ENCODE peak calls at places on chromosomes 6 and 20, in six cellular contexts. One of them, this sample, is unnamed.

GRCh38 chr20:4571759-4572531 is 149.8 kb upstream of the PRND start:
- DNase-seq in neuronal stem cell: no peak
- DNase-seq in trophoblast cell: no peak
- DNase-seq in mesenchymal stem cell: no peak
- DNase-seq in H1: no peak
- DNase-seq in IMR-90: peak
- DNase-seq in this sample: no peak

GRCh38 chr6:157879873-157880254 is 56.8 kb downstream of the SNX9 start:
- DNase-seq in mesenchymal stem cell: no peak
- DNase-seq in IMR-90: no peak
- DNase-seq in neuronal stem cell: no peak
- DNase-seq in trophoblast cell: no peak
- DNase-seq in H1: no peak
- DNase-seq in this sample: no peak

GRCh38 chr6:14622135-14622534 is 504.6 kb downstream of the CD83 start:
- DNase-seq in neuronal stem cell: no peak
- DNase-seq in trophoblast cell: no peak
- DNase-seq in H1: no peak
- DNase-seq in IMR-90: no peak
- DNase-seq in mesenchymal stem cell: no peak
- DNase-seq in this sample: no peak

GRCh38 chr6:163554663-163555062 is 140.1 kb downstream of the QKI start:
- DNase-seq in mesenchymal stem cell: peak
- DNase-seq in IMR-90: peak
- DNase-seq in H1: peak
- DNase-seq in neuronal stem cell: no peak
- DNase-seq in trophoblast cell: peak
- DNase-seq in this sample: peak

GRCh38 chr6:157877149-157877548 is 54.1 kb downstream of the SNX9 start:
- DNase-seq in IMR-90: no peak
- DNase-seq in trophoblast cell: no peak
- DNase-seq in mesenchymal stem cell: no peak
- DNase-seq in neuronal stem cell: no peak
- DNase-seq in H1: no peak
- DNase-seq in this sample: no peak

GRCh38 chr20:36086767-36087166 is 67.8 kb upstream of the EPB41L1 start:
- DNase-seq in H1: no peak
- DNase-seq in trophoblast cell: no peak
- DNase-seq in IMR-90: no peak
- DNase-seq in neuronal stem cell: no peak
- DNase-seq in mesenchymal stem cell: no peak
- DNase-seq in this sample: no peak

GRCh38 chr6:3939559-3939958 is 90.4 kb downstream of the FAM50B start:
- DNase-seq in trophoblast cell: no peak
- DNase-seq in mesenchymal stem cell: no peak
- DNase-seq in neuronal stem cell: no peak
- DNase-seq in H1: no peak
- DNase-seq in IMR-90: no peak
- DNase-seq in this sample: no peak

GRCh38 chr6:12436224-12436623 is 146.1 kb downstream of the EDN1 start:
- DNase-seq in neuronal stem cell: no peak
- DNase-seq in IMR-90: no peak
- DNase-seq in trophoblast cell: no peak
- DNase-seq in H1: no peak
- DNase-seq in mesenchymal stem cell: no peak
- DNase-seq in this sample: no peak

GRCh38 chr20:32483351-32484220 is 101.5 kb downstream of the NOL4L start:
- DNase-seq in neuronal stem cell: peak
- DNase-seq in H1: peak
- DNase-seq in trophoblast cell: peak
- DNase-seq in mesenchymal stem cell: peak
- DNase-seq in IMR-90: peak
- DNase-seq in this sample: peak

GRCh38 chr20:878511-879307 is 37.4 kb downstream of the ANGPT4 start:
- DNase-seq in mesenchymal stem cell: peak
- DNase-seq in H1: peak
- DNase-seq in trophoblast cell: peak
- DNase-seq in IMR-90: peak
- DNase-seq in neuronal stem cell: peak
- DNase-seq in this sample: no peak

GRCh38 chr6:139764498-139764986 is 390.1 kb upstream of the CITED2 start:
- DNase-seq in mesenchymal stem cell: peak
- DNase-seq in trophoblast cell: peak
- DNase-seq in H1: no peak
- DNase-seq in IMR-90: peak
- DNase-seq in neuronal stem cell: no peak
- DNase-seq in this sample: no peak

GRCh38 chr6:159908940-159909339 is 18.2 kb downstream of the MAS1 start:
- DNase-seq in IMR-90: no peak
- DNase-seq in H1: no peak
- DNase-seq in neuronal stem cell: no peak
- DNase-seq in trophoblast cell: no peak
- DNase-seq in mesenchymal stem cell: no peak
- DNase-seq in this sample: no peak

GRCh38 chr20:43744121-43744520 is 17.3 kb upstream of the GTSF1L start:
- DNase-seq in trophoblast cell: no peak
- DNase-seq in IMR-90: peak
- DNase-seq in mesenchymal stem cell: no peak
- DNase-seq in neuronal stem cell: no peak
- DNase-seq in H1: no peak
- DNase-seq in this sample: no peak

GRCh38 chr20:52484438-52484837 is 292.9 kb upstream of the ZFP64 start:
- DNase-seq in neuronal stem cell: no peak
- DNase-seq in mesenchymal stem cell: peak
- DNase-seq in trophoblast cell: no peak
- DNase-seq in H1: no peak
- DNase-seq in IMR-90: peak
- DNase-seq in this sample: no peak

DNA sequence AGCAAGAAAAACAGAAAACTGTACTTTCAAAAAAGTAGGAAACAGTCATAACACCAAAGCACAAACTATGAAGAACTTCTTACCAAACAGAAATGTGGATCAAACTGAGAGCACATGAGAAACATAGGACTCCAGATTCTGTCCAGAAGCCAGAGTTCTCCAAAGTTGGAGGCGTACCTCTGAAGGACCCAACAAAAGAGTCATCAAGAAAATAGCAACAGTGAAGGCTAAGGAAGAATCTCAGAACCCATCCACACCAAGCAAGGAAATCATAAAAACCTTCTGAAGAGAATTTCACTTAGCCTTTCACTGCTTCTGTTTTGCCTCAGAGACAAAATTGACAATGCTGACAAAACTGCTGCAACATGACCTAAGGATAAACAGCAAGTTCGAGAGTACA is 29.4 kb downstream of the HBS1L start:
- DNase-seq in IMR-90: no peak
- DNase-seq in neuronal stem cell: no peak
- DNase-seq in trophoblast cell: no peak
- DNase-seq in H1: no peak
- DNase-seq in mesenchymal stem cell: no peak
- DNase-seq in this sample: no peak
- H4K91ac ChIP-seq in IMR-90: no peak
- H4K91ac ChIP-seq in neuronal stem cell: no peak
- H4K91ac ChIP-seq in trophoblast cell: no peak
- H4K91ac ChIP-seq in H1: no peak
- H4K91ac ChIP-seq in mesenchymal stem cell: no peak
- H4K91ac ChIP-seq in this sample: no peak

DNA sequence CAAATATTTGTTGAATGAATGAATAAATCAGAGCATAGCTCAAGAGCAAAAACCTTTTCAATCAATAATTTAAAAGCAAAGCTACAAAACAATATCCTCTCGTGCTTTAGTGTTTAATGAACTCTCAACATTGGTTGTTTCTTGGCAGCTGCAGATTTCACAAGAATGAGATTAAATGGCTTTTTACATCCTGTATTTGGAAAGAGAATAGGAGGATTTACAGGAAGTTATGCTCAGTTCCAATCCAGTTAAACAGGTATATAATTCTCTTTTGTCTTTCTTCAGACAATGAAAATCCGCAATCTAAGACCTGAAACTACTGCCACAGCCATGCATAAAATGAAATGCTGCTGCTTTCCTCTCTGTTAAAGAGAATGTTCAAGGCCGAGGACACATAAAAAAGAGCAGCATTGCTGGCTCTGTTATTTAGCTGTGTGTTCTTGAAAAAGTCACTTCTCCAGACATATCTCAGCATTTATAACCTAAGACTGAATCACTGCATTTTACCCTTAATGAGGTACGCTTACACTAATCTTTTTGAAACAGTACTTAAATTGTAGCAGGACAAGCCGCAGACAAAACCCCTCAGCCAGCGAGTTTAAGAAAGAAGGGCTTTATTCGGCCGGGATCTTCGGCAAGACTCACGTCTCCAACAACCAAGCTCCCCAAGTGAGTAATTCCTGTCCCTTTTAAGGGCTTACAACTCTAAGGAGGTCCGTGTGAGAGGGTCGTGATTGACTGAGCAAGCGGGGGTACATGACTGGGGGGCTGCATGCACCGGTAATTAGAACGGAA is 3.6 kb downstream of the C6orf52 start:
- DNase-seq in neuronal stem cell: no peak
- DNase-seq in trophoblast cell: no peak
- DNase-seq in mesenchymal stem cell: no peak
- DNase-seq in H1: no peak
- DNase-seq in IMR-90: no peak
- DNase-seq in this sample: no peak
- H4K91ac ChIP-seq in neuronal stem cell: no peak
- H4K91ac ChIP-seq in trophoblast cell: no peak
- H4K91ac ChIP-seq in mesenchymal stem cell: no peak
- H4K91ac ChIP-seq in H1: no peak
- H4K91ac ChIP-seq in IMR-90: no peak
- H4K91ac ChIP-seq in this sample: no peak

DNA sequence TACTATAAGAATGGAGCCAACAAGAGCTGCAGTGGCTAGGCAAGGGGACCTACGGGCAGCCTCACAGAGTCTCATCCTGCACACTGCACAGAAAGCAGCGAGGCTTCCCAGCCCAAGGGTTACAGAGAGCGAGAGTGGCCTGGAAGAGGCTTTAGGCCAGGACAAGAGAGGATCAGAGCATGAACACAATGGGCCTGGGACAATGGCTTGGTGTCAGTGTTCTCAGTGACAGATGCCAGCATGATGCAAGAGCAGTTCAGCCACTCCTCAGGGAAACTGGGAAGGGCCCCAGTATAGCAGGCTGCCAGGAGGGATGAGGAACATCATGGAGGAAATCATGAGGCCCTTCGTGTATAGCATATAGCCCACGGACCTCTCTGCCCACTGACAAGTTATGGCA is 108.0 kb downstream of the NUS1 start:
- DNase-seq in neuronal stem cell: peak
- DNase-seq in IMR-90: no peak
- DNase-seq in trophoblast cell: no peak
- DNase-seq in mesenchymal stem cell: no peak
- DNase-seq in H1: no peak
- DNase-seq in this sample: no peak
- H4K91ac ChIP-seq in neuronal stem cell: no peak
- H4K91ac ChIP-seq in IMR-90: no peak
- H4K91ac ChIP-seq in trophoblast cell: no peak
- H4K91ac ChIP-seq in mesenchymal stem cell: no peak
- H4K91ac ChIP-seq in H1: no peak
- H4K91ac ChIP-seq in this sample: no peak

GRCh38 chr6:11282875-11283274 is 50.4 kb upstream of the NEDD9 start:
- DNase-seq in neuronal stem cell: no peak
- DNase-seq in trophoblast cell: no peak
- DNase-seq in mesenchymal stem cell: no peak
- DNase-seq in H1: no peak
- DNase-seq in IMR-90: no peak
- DNase-seq in this sample: no peak
- H4K91ac ChIP-seq in neuronal stem cell: no peak
- H4K91ac ChIP-seq in trophoblast cell: no peak
- H4K91ac ChIP-seq in mesenchymal stem cell: no peak
- H4K91ac ChIP-seq in H1: no peak
- H4K91ac ChIP-seq in IMR-90: no peak
- H4K91ac ChIP-seq in this sample: no peak

GRCh38 chr20:62459488-62459887 is 16.3 kb downstream of the GATA5 start:
- DNase-seq in H1: no peak
- DNase-seq in IMR-90: no peak
- DNase-seq in neuronal stem cell: no peak
- DNase-seq in mesenchymal stem cell: no peak
- DNase-seq in trophoblast cell: no peak
- DNase-seq in this sample: no peak

GRCh38 chr20:62457831-62458230 is 18.0 kb downstream of the GATA5 start:
- DNase-seq in IMR-90: no peak
- DNase-seq in trophoblast cell: no peak
- DNase-seq in H1: no peak
- DNase-seq in mesenchymal stem cell: no peak
- DNase-seq in neuronal stem cell: no peak
- DNase-seq in this sample: no peak

GRCh38 chr20:62457098-62457497 is 18.7 kb downstream of the GATA5 start:
- DNase-seq in neuronal stem cell: no peak
- DNase-seq in IMR-90: no peak
- DNase-seq in H1: no peak
- DNase-seq in trophoblast cell: no peak
- DNase-seq in mesenchymal stem cell: no peak
- DNase-seq in this sample: no peak

GRCh38 chr20:62461157-62461556 is 14.6 kb downstream of the GATA5 start:
- DNase-seq in trophoblast cell: no peak
- DNase-seq in IMR-90: no peak
- DNase-seq in neuronal stem cell: no peak
- DNase-seq in mesenchymal stem cell: no peak
- DNase-seq in H1: no peak
- DNase-seq in this sample: no peak

GRCh38 chr20:62458256-62459251 is 17.2 kb downstream of the GATA5 start:
- DNase-seq in mesenchymal stem cell: no peak
- DNase-seq in trophoblast cell: no peak
- DNase-seq in IMR-90: no peak
- DNase-seq in neuronal stem cell: no peak
- DNase-seq in H1: no peak
- DNase-seq in this sample: no peak
- H4K91ac ChIP-seq in mesenchymal stem cell: no peak
- H4K91ac ChIP-seq in trophoblast cell: no peak
- H4K91ac ChIP-seq in IMR-90: no peak
- H4K91ac ChIP-seq in neuronal stem cell: no peak
- H4K91ac ChIP-seq in H1: peak
- H4K91ac ChIP-seq in this sample: no peak

GRCh38 chr6:137341721-137342195 is 122.6 kb upstream of the IFNGR1 start:
- DNase-seq in neuronal stem cell: no peak
- DNase-seq in mesenchymal stem cell: no peak
- DNase-seq in trophoblast cell: no peak
- DNase-seq in H1: no peak
- DNase-seq in IMR-90: no peak
- DNase-seq in this sample: peak
- H4K91ac ChIP-seq in neuronal stem cell: no peak
- H4K91ac ChIP-seq in mesenchymal stem cell: no peak
- H4K91ac ChIP-seq in trophoblast cell: no peak
- H4K91ac ChIP-seq in H1: no peak
- H4K91ac ChIP-seq in IMR-90: no peak
- H4K91ac ChIP-seq in this sample: no peak

GRCh38 chr6:138401960-138402832 is 1.8 kb upstream of the HEBP2 start:
- DNase-seq in neuronal stem cell: no peak
- DNase-seq in IMR-90: no peak
- DNase-seq in mesenchymal stem cell: no peak
- DNase-seq in H1: peak
- DNase-seq in trophoblast cell: no peak
- DNase-seq in this sample: no peak
- H4K91ac ChIP-seq in neuronal stem cell: no peak
- H4K91ac ChIP-seq in IMR-90: no peak
- H4K91ac ChIP-seq in mesenchymal stem cell: peak
- H4K91ac ChIP-seq in H1: no peak
- H4K91ac ChIP-seq in trophoblast cell: no peak
- H4K91ac ChIP-seq in this sample: no peak

DNA sequence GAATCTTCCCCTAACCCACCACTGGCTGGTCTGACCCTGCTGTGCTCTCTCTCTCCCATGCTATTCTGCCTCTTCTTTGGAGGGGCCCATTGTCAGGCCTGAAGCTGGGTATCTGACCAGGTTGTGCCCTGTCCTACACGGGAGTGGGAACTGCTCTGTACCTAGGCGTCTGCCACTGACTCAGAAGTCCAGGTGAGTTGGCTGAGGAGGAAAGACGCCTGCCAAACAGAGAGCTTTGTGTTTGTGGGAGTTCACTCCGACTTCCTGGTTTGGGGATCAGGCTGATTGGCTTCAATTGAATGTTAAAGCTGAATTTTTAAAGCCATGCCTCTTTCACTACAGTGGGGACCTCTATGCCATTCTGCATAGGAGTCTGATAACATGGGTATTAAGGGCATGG is 136.0 kb downstream of the CCDC170 start:
- DNase-seq in trophoblast cell: no peak
- DNase-seq in neuronal stem cell: no peak
- DNase-seq in IMR-90: no peak
- DNase-seq in H1: no peak
- DNase-seq in mesenchymal stem cell: no peak
- DNase-seq in this sample: no peak
- H4K91ac ChIP-seq in trophoblast cell: no peak
- H4K91ac ChIP-seq in neuronal stem cell: no peak
- H4K91ac ChIP-seq in IMR-90: no peak
- H4K91ac ChIP-seq in H1: peak
- H4K91ac ChIP-seq in mesenchymal stem cell: no peak
- H4K91ac ChIP-seq in this sample: no peak